ENCODE peak calls at places on chromosomes 2 and 18, in eight cellular contexts. U is cerebellum, H is HL-60, I is AG04449, N is T-helper 2 cell, Q is germinal center, O is WTC11, R is breast epithelium. Y is an unnamed sample.

GRCh38 chr2:119024568-119024967 is 82.6 kb downstream of the MARCO start:
- DNase-seq in U (no peak), H (no peak), I (no peak), N (no peak), Q (no peak), O (no peak), R (no peak), Y (no peak)

GRCh38 chr2:240920783-240921231 is 14.7 kb downstream of the CROCC2 start:
- DNase-seq in U (no peak), H (no peak), I (no peak), N (no peak), Q (no peak), O (no peak), R (peak; percentile 38), Y (no peak)

GRCh38 chr2:11611251-11611650 is 58.7 kb downstream of the NTSR2 start:
- DNase-seq in U (no peak), H (no peak), I (no peak), N (no peak), Q (no peak), O (no peak), R (no peak), Y (no peak)

GRCh38 chr2:221972813-221973478 is 325.9 kb downstream of the PAX3 start:
- DNase-seq in U (no peak), H (no peak), I (no peak), N (no peak), Q (no peak), O (no peak), R (no peak), Y (no peak)

GRCh38 chr18:8948471-8949149 is 153.9 kb upstream of the NDUFV2 start:
- DNase-seq in U (peak; percentile 66), H (no peak), I (no peak), N (no peak), Q (no peak), O (no peak), R (no peak), Y (no peak)

GRCh38 chr2:240527153-240527750 is 30.5 kb downstream of the ANKMY1 start:
- DNase-seq in U (no peak), H (no peak), I (no peak), N (no peak), Q (no peak), O (no peak), R (no peak), Y (no peak)

GRCh38 chr2:192741889-192742288 is 547.2 kb upstream of the TMEFF2 start:
- DNase-seq in U (no peak), H (no peak), I (no peak), N (no peak), Q (no peak), O (no peak), R (no peak), Y (no peak)

GRCh38 chr2:46518848-46519247 is 39.5 kb downstream of the TMEM247 start:
- DNase-seq in U (peak; percentile 83), H (no peak), I (no peak), N (no peak), Q (no peak), O (no peak), R (no peak), Y (no peak)

GRCh38 chr2:212957184-212957583 is 194.2 kb downstream of the IKZF2 start:
- DNase-seq in U (no peak), H (no peak), I (no peak), N (no peak), Q (no peak), O (no peak), R (no peak), Y (no peak)

GRCh38 chr2:19671907-19672306 is 229.9 kb downstream of the TTC32 start:
- DNase-seq in U (no peak), H (no peak), I (no peak), N (no peak), Q (no peak), O (no peak), R (no peak), Y (no peak)

GRCh38 chr2:70697603-70698383 is 70.2 kb downstream of the ADD2 start:
- DNase-seq in U (no peak), H (no peak), I (no peak), N (no peak), Q (no peak), O (no peak), R (no peak), Y (no peak)

GRCh38 chr18:71630686-71631085 is 913.5 kb downstream of the CBLN2 start:
- DNase-seq in U (no peak), H (no peak), I (no peak), N (no peak), Q (no peak), O (no peak), R (no peak), Y (no peak)

GRCh38 chr2:183996825-183997823 is 601.2 kb upstream of the ZNF804A start:
- DNase-seq in U (peak; percentile 76), H (no peak), I (no peak), N (no peak), Q (no peak), O (no peak), R (no peak), Y (no peak)

GRCh38 chr2:227717687-227718567 is at the start of gene SLC19A3:
- DNase-seq in U (peak; percentile 45), H (no peak), I (no peak), N (no peak), Q (no peak), O (peak; percentile 91), R (peak; percentile 66), Y (no peak)

GRCh38 chr2:191302459-191303155 is 57.4 kb downstream of the MYO1B start:
- DNase-seq in U (no peak), H (peak; percentile 5), I (no peak), N (no peak), Q (peak; percentile 20), O (no peak), R (no peak), Y (no peak)

GRCh38 chr18:35514283-35514682 is 16.5 kb upstream of the INO80C start:
- DNase-seq in U (no peak), H (no peak), I (no peak), N (no peak), Q (no peak), O (no peak), R (no peak), Y (peak; percentile 23)

Y was measured in stimulated activated effector memory CD8-positive, alpha-beta T cell treated with anti-CD3 and anti-CD28 coated beads, Interleukin-12 subunit alpha, Interleukin-12 subunit beta, amount 100 ng/mL, for 72 hours.